ENCODE peak calls at places on chromosomes 12 and 14, in nine cellular contexts. Z is RWPE1, T is fibroblast of lung, O is AG04450, B is MM.1S, X is fibroblast of mammary gland, J is Peyer's patch, L is A549, P is mucosa of descending colon. V is an unnamed sample.

GRCh38 chr12:42944516-42944915 is 355.0 kb upstream of the PRICKLE1 start:
- DNase-seq in P (no peak), T (no peak), X (no peak), J (no peak), L (no peak), Z (no peak), O (no peak), B (no peak), V (no peak)

GRCh38 chr12:91846466-91847055 is 299.1 kb downstream of the BTG1 start:
- DNase-seq in O (no peak), P (no peak), B (peak), J (no peak), X (no peak), T (no peak), Z (no peak), L (no peak), V (no peak)

GRCh38 chr12:24948452-24948815 is 467 bp downstream of the BCAT1 start:
- DNase-seq in P (no peak), L (peak), Z (no peak), X (peak), J (no peak), O (no peak), T (peak), B (peak), V (peak)

GRCh38 chr12:65533177-65533883 is 254.8 kb downstream of the MSRB3 start:
- DNase-seq in B (no peak), J (no peak), X (peak), P (no peak), L (no peak), T (peak), Z (no peak), O (no peak), V (no peak)

GRCh38 chr12:56565510-56566101 is 44.0 kb downstream of the RBMS2 start:
- DNase-seq in O (peak), P (peak), X (peak), Z (no peak), L (peak), J (peak), T (peak), B (no peak), V (peak)

GRCh38 chr12:96862326-96862725 is 44.7 kb upstream of the NEDD1 start:
- DNase-seq in B (no peak), Z (no peak), X (no peak), J (no peak), T (no peak), P (no peak), O (no peak), L (no peak), V (no peak)

GRCh38 chr12:96077081-96077480 is 41.7 kb upstream of the LTA4H start:
- DNase-seq in T (no peak), O (no peak), X (no peak), L (no peak), J (no peak), B (no peak), Z (no peak), P (no peak), V (no peak)

GRCh38 chr12:34603382-34604035 is 581.2 kb downstream of the ALG10 start:
- DNase-seq in T (no peak), X (no peak), B (no peak), O (no peak), J (no peak), L (no peak), P (no peak), Z (no peak), V (no peak)

GRCh38 chr12:105570944-105571343 is 240.5 kb downstream of the C12orf75 start:
- DNase-seq in L (no peak), J (no peak), Z (no peak), O (no peak), T (no peak), B (no peak), P (no peak), X (no peak), V (no peak)

GRCh38 chr12:43282106-43282505 is 269.9 kb downstream of the ADAMTS20 start:
- DNase-seq in P (no peak), L (no peak), O (no peak), B (peak), T (peak), J (no peak), Z (peak), X (peak), V (no peak)

GRCh38 chr12:32124637-32125036 is 18.0 kb downstream of the BICD1 start:
- DNase-seq in P (no peak), T (no peak), L (no peak), X (no peak), Z (no peak), J (no peak), B (no peak), O (no peak), V (no peak)

GRCh38 chr12:124094733-124095132 is 121.7 kb downstream of the ZNF664 start:
- DNase-seq in B (no peak), Z (no peak), T (no peak), O (no peak), X (no peak), L (no peak), J (no peak), P (no peak), V (no peak)

GRCh38 chr14:103232831-103233319 is 101.2 kb upstream of the EIF5 start:
- DNase-seq in X (no peak), O (no peak), P (no peak), Z (no peak), T (no peak), L (no peak), J (no peak), B (no peak), V (no peak)

GRCh38 chr12:92938623-92939022 is 9.5 kb upstream of the EEA1 start:
- DNase-seq in T (no peak), B (no peak), O (no peak), J (no peak), P (no peak), X (no peak), L (no peak), Z (peak), V (no peak)

GRCh38 chr14:22088614-22089359 is 415.2 kb upstream of the OR4E1 start:
- DNase-seq in J (no peak), L (no peak), O (no peak), B (no peak), X (peak), P (no peak), T (peak), Z (no peak), V (no peak)

GRCh38 chr12:70686299-70686698 is 49.1 kb upstream of the PTPRB start:
- DNase-seq in B (no peak), O (no peak), J (no peak), P (no peak), Z (no peak), T (no peak), X (no peak), L (no peak), V (no peak)

GRCh38 chr12:6829532-6830220 is 1.5 kb downstream of the P3H3 start:
- DNase-seq in O (no peak), X (peak), B (no peak), L (peak), T (no peak), J (peak), Z (no peak), P (no peak), V (no peak)

GRCh38 chr14:50399251-50400032 is 2.8 kb upstream of the CDKL1 start:
- DNase-seq in B (no peak), O (peak), T (peak), J (peak), X (peak), Z (peak), P (peak), L (peak), V (no peak)

GRCh38 chr12:89208661-89209096 is 143.6 kb downstream of the DUSP6 start:
- DNase-seq in X (peak), P (no peak), B (no peak), Z (no peak), L (no peak), O (no peak), J (no peak), T (no peak), V (no peak)

GRCh38 chr12:82781288-82782078 is 94.8 kb downstream of the TMTC2 start:
- DNase-seq in Z (no peak), L (no peak), X (no peak), T (peak), J (no peak), O (no peak), B (no peak), P (no peak), V (no peak)

GRCh38 chr14:85087201-85087600 is 442.7 kb upstream of the FLRT2 start:
- DNase-seq in X (peak), J (no peak), B (no peak), Z (no peak), O (peak), L (no peak), P (no peak), T (peak), V (no peak)

GRCh38 chr12:53259891-53260290 is 8.2 kb upstream of the ESPL1 start:
- DNase-seq in Z (no peak), T (no peak), P (no peak), L (no peak), B (no peak), J (no peak), O (no peak), X (no peak), V (no peak)

GRCh38 chr14:23121401-23121800 is 2.3 kb upstream of the CEBPE start:
- DNase-seq in Z (no peak), P (no peak), J (peak), O (no peak), L (no peak), T (peak), X (peak), B (peak), V (peak)

GRCh38 chr14:35915185-35915584 is 89.0 kb downstream of the BRMS1L start:
- DNase-seq in O (no peak), X (no peak), Z (no peak), T (no peak), P (no peak), J (no peak), B (no peak), L (no peak), V (no peak)

GRCh38 chr14:72573725-72574426 is 320.0 kb downstream of the DPF3 start:
- DNase-seq in L (no peak), Z (no peak), X (no peak), P (no peak), O (no peak), B (no peak), T (no peak), J (no peak), V (no peak)

GRCh38 chr14:60931206-60931605 is 49.7 kb downstream of the TRMT5 start:
- DNase-seq in P (no peak), J (no peak), B (no peak), Z (no peak), X (no peak), L (no peak), O (no peak), T (peak), V (no peak)

GRCh38 chr14:68662395-68662794 is 130.5 kb downstream of the ZFP36L1 start:
- DNase-seq in O (no peak), L (no peak), Z (no peak), T (no peak), X (peak), P (no peak), J (no peak), B (no peak), V (no peak)

GRCh38 chr12:96399081-96399918 is 939 bp downstream of the CDK17 start:
- DNase-seq in L (peak), J (peak), X (peak), P (peak), B (peak), O (no peak), T (peak), Z (peak), V (peak)

GRCh38 chr12:31234955-31235867 is 90.7 kb downstream of the SINHCAF start:
- DNase-seq in L (peak), P (peak), Z (peak), T (peak), J (peak), B (no peak), O (no peak), X (peak), V (no peak)

DNA sequence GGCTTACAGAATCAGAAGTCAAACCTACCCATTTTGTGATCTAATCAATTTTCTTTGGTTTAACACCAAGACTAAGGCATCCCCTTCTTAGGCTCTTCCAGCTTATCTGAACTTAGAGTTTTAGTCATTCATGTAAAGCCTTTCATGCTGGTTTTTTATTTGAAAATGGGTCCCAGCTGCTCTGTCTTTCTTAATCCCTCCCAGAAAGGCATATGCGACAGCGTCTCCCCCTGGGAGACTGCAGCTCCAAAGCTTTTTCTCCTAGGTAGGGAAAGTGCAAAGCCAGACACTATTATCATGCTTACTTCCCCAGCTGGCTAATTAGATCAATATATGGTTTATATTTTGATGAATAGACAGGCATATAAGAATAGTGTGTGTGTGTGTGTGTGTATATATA is 96.6 kb upstream of the E2F7 start:
- DNase-seq in B (no peak), L (no peak), Z (no peak), X (no peak), T (no peak), O (no peak), J (no peak), P (no peak), V (no peak)
- TF ChIP-seq CTCF in B (no peak), L (no peak), Z (no peak), X (no peak), T (no peak), O (no peak), J (no peak), P (no peak), V (no peak)

GRCh38 chr14:55532645-55533309 is 47.2 kb upstream of the KTN1 start:
- DNase-seq in P (no peak), O (no peak), T (no peak), J (no peak), L (no peak), X (no peak), B (no peak), Z (no peak), V (no peak)
- TF ChIP-seq CTCF in P (no peak), O (peak), T (no peak), J (no peak), L (no peak), X (no peak), B (no peak), Z (no peak), V (no peak)

GRCh38 chr14:55416866-55417265 is 5.2 kb upstream of the ATG14 start:
- DNase-seq in X (peak), T (no peak), B (peak), L (no peak), J (no peak), Z (no peak), P (peak), O (no peak), V (peak)
- TF ChIP-seq CTCF in X (peak), T (peak), B (peak), L (peak), J (no peak), Z (peak), P (no peak), O (peak), V (peak)

DNA sequence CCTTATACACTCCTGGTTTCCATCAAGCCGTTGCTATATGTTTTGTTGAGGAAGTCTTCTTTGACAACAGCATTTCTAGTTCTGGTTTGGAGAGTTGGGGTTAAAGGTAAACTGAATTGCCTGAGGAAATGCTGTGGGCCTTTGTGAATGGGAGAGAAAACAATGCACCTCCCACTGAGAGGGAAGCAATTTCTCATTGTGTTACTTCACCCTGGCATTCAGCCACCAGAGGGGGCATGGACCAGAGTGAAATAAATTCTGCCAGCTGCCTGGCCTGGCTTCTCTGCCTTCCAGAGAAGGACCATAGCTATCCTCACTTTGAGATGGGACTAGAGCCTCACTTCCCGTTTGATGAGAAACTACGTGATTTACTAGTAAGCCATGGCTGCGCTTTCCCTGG is 475.3 kb downstream of the EGLN3 start:
- DNase-seq in L (no peak), X (peak), J (peak), Z (peak), B (no peak), O (no peak), P (peak), T (peak), V (peak)
- TF ChIP-seq CTCF in L (peak), X (peak), J (peak), Z (no peak), B (peak), O (peak), P (no peak), T (no peak), V (no peak)

GRCh38 chr14:75978249-75978731 is 3.5 kb downstream of the TGFB3 start:
- DNase-seq in P (no peak), L (no peak), Z (no peak), O (no peak), B (no peak), T (no peak), J (peak), X (no peak), V (peak)

GRCh38 chr14:75979641-75980422 is 2.0 kb downstream of the TGFB3 start:
- DNase-seq in X (peak), B (no peak), O (no peak), P (no peak), J (no peak), Z (no peak), T (no peak), L (no peak), V (no peak)

GRCh38 chr14:75980856-75981255 is 939 bp downstream of the TGFB3 start:
- DNase-seq in X (peak), L (no peak), Z (no peak), T (no peak), B (no peak), P (no peak), J (no peak), O (no peak), V (no peak)

GRCh38 chr14:75977544-75977943 is 4.3 kb downstream of the TGFB3 start:
- DNase-seq in J (no peak), Z (peak), T (no peak), O (no peak), B (no peak), L (no peak), P (no peak), X (peak), V (no peak)

DNA sequence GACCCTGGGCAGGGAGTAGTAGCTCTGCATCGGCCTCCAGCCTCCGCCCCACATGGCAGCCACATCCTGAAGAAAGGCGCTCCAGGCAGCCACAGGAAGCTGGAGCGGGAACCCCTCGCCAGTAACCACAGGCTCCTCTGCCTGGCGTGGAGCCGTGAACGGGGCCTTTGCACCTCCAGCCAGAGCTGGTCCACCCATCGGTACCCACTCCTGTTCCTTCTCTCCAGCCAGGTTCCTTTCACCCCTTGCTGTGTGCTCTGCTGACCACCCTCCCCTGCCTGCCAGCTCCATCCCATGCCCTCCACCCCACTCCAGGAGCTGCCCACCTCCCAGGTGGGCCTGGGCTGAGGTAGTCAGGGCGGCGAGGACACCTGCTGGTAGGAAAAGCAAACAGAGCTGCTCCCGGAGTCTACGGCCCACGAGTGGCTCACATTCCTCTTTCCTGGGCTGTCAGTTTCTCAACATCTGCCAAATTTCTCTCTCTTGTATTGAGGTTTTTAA is 2.7 kb downstream of the TGFB3 start:
- DNase-seq in L (peak), P (peak), O (no peak), B (no peak), J (no peak), X (peak), Z (peak), T (peak), V (peak)
- TF ChIP-seq CTCF in L (peak), P (no peak), O (peak), B (peak), J (peak), X (peak), Z (peak), T (peak), V (peak)

GRCh38 chr12:5083955-5084849 is 40.5 kb downstream of the KCNA5 start:
- DNase-seq in P (peak), O (no peak), X (peak), Z (peak), T (peak), L (peak), J (no peak), B (peak), V (peak)
- TF ChIP-seq CTCF in P (no peak), O (peak), X (peak), Z (peak), T (peak), L (peak), J (peak), B (peak), V (peak)

GRCh38 chr12:126767334-126767733 is 1499.6 kb upstream of the TMEM132C start:
- DNase-seq in B (no peak), L (no peak), Z (no peak), X (no peak), P (no peak), T (no peak), O (no peak), J (no peak), V (no peak)
- TF ChIP-seq CTCF in B (no peak), L (no peak), Z (no peak), X (no peak), P (no peak), T (no peak), O (no peak), J (no peak), V (no peak)

GRCh38 chr14:34171431-34171830 is 220.6 kb upstream of the EGLN3 start:
- DNase-seq in O (no peak), X (no peak), B (no peak), J (no peak), L (no peak), P (no peak), Z (no peak), T (no peak), V (no peak)
- TF ChIP-seq CTCF in O (no peak), X (no peak), B (no peak), J (no peak), L (no peak), P (no peak), Z (no peak), T (no peak), V (no peak)

DNA sequence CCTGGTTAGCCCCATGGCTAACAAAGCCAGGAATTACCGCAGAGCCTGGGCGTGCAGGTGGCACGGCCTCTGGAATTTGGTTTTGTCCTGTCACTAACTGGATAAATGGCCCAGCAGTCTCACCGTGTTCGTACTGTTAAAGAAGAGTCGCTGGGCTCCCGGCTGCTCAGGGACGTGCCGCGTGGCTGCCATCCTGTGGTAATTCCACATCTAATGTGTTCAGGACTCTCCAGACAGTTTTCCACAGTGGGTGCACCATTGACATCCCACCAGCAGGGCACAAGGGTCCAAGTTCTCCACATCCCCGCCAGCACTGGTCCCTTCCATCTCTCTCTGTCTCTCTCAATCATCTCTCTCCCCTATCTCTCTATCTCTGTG is 19.6 kb downstream of the NOC4L start:
- DNase-seq in Z (no peak), B (no peak), J (no peak), O (no peak), L (no peak), T (no peak), P (no peak), X (no peak), V (no peak)
- TF ChIP-seq CTCF in Z (no peak), B (no peak), J (no peak), O (peak), L (no peak), T (peak), P (no peak), X (peak), V (no peak)

DNA sequence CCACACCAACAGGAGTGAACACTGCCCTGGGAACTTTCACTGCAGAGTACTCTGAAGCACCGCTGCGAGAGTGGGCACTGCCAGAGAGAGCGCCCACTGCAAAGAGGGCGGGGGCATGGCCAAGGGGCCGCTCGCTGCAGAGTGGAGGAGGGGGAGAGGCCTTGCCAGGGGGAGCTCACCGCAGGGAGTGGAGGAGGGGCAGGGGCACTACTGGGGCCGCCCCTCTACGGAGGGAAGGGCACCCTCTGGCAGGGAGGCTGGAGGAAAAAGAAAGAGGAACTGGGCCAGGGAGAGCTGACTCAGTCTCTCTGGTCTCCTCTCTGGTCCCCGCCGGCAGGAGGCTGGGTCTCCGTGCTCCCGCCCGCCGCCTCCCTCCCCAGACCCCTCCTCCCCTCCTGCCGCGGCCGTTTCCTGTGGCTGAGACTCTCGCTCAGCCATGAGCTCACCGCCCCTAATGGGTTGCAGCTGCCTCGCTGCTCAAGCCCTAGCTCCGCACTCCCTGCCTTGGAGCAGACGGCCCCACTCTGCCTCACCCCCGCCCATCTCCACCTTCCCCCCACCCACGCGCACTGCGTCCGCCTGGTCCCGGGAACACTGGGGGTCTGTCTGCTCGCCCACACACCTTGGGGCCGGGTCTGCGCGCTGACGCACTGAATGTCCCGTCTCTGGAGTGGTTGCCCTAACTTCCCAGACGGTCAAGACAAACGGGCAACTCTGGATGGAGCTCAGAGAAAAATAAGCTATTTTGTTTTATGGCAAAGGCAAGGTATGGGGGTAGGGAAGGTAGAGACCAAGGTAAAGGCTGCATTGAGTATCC is 1.3 kb downstream of the ARHGEF40 start:
- DNase-seq in P (peak), J (peak), B (peak), Z (peak), L (peak), O (peak), T (peak), X (peak), V (peak)
- TF ChIP-seq CTCF in P (no peak), J (no peak), B (no peak), Z (no peak), L (no peak), O (no peak), T (no peak), X (no peak), V (no peak)

V was measured in activated CD8-positive, alpha-beta T cell treated with anti-CD3 and anti-CD28 coated beads for 36 hours.